ENCODE peak calls at places on chromosomes 6 and 20, in eight cellular contexts. Y, D, X, A, T, M, N and Z are unnamed samples. For H3K9me3, the result is how much of the 10 kb centered on the place peaks cover.

GRCh38 chr6:144390886-144391285 is 105.8 kb downstream of the UTRN start:
- DNase-seq in T (no peak), A (no peak), N (no peak), Y (no peak), X (no peak), D (no peak), M (no peak), Z (no peak)

GRCh38 chr20:18030020-18030419 is 27.7 kb downstream of the OVOL2 start:
- DNase-seq in X (no peak), N (no peak), Y (no peak), M (no peak), T (no peak), D (no peak), A (no peak), Z (no peak)

GRCh38 chr20:21618697-21619421 is 86.6 kb upstream of the PAX1 start:
- DNase-seq in M (no peak), N (no peak), D (no peak), A (no peak), X (no peak), Y (no peak), T (no peak), Z (no peak)

GRCh38 chr20:53064935-53065334 is 92.8 kb downstream of the TSHZ2 start:
- DNase-seq in Y (no peak), M (no peak), D (no peak), N (no peak), X (no peak), A (no peak), T (no peak), Z (no peak)

GRCh38 chr20:2282181-2282580 is 13.6 kb upstream of the TGM3 start:
- DNase-seq in X (no peak), A (no peak), T (no peak), N (no peak), Y (no peak), M (no peak), D (no peak), Z (no peak)

GRCh38 chr6:3960754-3961361 is 111.7 kb downstream of the FAM50B start:
- DNase-seq in N (no peak), X (no peak), A (no peak), M (no peak), D (no peak), T (no peak), Y (no peak), Z (no peak)

GRCh38 chr6:113147544-113147943 is 709.6 kb upstream of the MARCKS start:
- DNase-seq in M (no peak), D (no peak), A (no peak), T (no peak), Y (no peak), X (no peak), N (no peak), Z (no peak)

GRCh38 chr20:32278199-32278643 is 770 bp downstream of the KIF3B start:
- DNase-seq in X (no peak), Y (no peak), N (peak), A (no peak), M (no peak), D (no peak), T (no peak), Z (no peak)

GRCh38 chr6:57207141-57207540 is 15.0 kb downstream of the RAB23 start:
- DNase-seq in Y (no peak), D (no peak), X (no peak), T (no peak), N (no peak), A (no peak), M (no peak), Z (no peak)

GRCh38 chr6:111464184-111464583 is 18.8 kb downstream of the REV3L start:
- DNase-seq in X (no peak), N (no peak), D (no peak), T (no peak), A (no peak), M (no peak), Y (no peak), Z (no peak)

GRCh38 chr6:159788757-159789376 is 535 bp downstream of the TCP1 start:
- DNase-seq in N (peak), Y (peak), T (peak), A (peak), X (peak), M (no peak), D (peak), Z (peak)

GRCh38 chr6:148414836-148415235 is 72.2 kb downstream of the SASH1 start:
- DNase-seq in D (no peak), A (no peak), T (no peak), N (no peak), Y (no peak), M (no peak), X (no peak), Z (no peak)

GRCh38 chr20:52094693-52095092 is 96.9 kb downstream of the ZFP64 start:
- DNase-seq in Y (no peak), N (no peak), M (no peak), A (peak), T (no peak), D (no peak), X (no peak), Z (no peak)

GRCh38 chr6:108575905-108576494 is 15.3 kb downstream of the FOXO3 start:
- DNase-seq in A (no peak), D (no peak), Y (no peak), X (no peak), M (no peak), N (no peak), T (no peak), Z (no peak)

GRCh38 chr6:36345681-36346417 is 9.2 kb upstream of the BNIP5 start:
- DNase-seq in A (no peak), M (no peak), T (no peak), N (no peak), D (no peak), X (no peak), Y (no peak), Z (no peak)

GRCh38 chr6:166351715-166352285 is 9.5 kb upstream of the SFT2D1 start:
- DNase-seq in T (no peak), Y (no peak), A (no peak), M (no peak), X (no peak), N (peak), D (no peak), Z (no peak)

GRCh38 chr6:90175627-90176538 is 120.8 kb downstream of the BACH2 start:
- DNase-seq in X (no peak), A (no peak), M (no peak), T (no peak), N (peak), Y (no peak), D (no peak), Z (no peak)

GRCh38 chr6:134828641-134829040 is 121.3 kb downstream of the ALDH8A1 start:
- DNase-seq in T (no peak), Y (no peak), X (no peak), M (no peak), A (no peak), D (no peak), N (no peak), Z (no peak)

GRCh38 chr20:19291818-19292132 is 79.3 kb downstream of the SLC24A3 start:
- DNase-seq in D (no peak), Y (no peak), M (no peak), X (no peak), T (no peak), A (no peak), N (no peak), Z (no peak)

GRCh38 chr6:139863356-139863755 is 488.9 kb upstream of the CITED2 start:
- DNase-seq in T (no peak), D (no peak), Y (no peak), X (no peak), M (no peak), A (no peak), N (no peak), Z (no peak)

GRCh38 chr6:7419065-7419464 is 29.5 kb downstream of the RIOK1 start:
- DNase-seq in T (no peak), M (no peak), D (no peak), N (no peak), Y (no peak), A (no peak), X (no peak), Z (no peak)

DNA sequence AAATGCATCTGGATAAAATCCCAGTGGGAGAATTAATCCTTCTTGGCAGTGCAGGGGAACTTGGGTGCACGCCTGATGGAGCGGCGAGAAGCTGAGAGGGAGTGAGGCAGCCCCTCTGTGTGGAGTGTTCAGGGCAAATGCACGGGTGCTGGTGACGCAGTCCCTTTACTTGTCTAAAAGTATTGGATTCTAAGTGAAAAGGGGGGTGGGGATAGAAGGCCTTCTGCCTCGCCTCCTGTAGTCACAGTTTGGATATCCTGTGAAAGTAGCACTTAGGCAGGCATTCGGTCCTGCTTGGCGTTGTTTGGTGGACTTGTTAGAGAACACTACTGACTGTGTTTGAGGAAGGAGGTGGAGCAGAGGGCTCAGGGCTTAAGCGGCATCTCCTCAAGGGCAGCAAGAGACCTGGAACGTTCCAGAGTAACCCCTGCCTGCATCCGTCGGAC is 39.3 kb downstream of the PHACTR3 start:
- DNase-seq in Y (no peak), D (peak), T (no peak), M (no peak), N (no peak), X (no peak), A (peak), Z (no peak)
- H3K9me3 ChIP-seq in Y (under half), D (under half), T (under half), M (under half), N (under half), X (under half), A (under half), Z (under half)

DNA sequence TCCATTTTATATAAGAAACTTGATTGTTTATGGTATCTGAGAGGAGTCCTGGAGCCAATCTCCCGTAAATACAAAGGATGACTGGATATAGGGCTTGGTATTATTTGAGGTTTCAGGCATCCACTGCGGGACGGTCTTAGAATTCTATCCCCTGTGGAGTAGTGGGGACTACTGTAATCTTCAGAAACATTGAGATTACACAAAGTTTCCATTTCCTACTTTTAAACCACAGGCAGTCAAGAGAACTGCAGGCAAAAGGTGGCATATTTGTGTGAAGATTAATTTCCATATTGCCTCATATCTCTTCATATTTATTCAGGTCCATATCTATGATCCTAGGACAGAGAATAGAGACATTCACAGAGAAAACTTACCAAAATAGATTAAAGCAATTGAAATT is 586.2 kb downstream of the PHF3 start:
- DNase-seq in D (no peak), M (no peak), X (no peak), Y (no peak), A (no peak), N (no peak), T (no peak), Z (no peak)
- TF ChIP-seq CTCF in D (no peak), M (no peak), X (no peak), Y (no peak), A (no peak), N (no peak), T (no peak), Z (no peak)

DNA sequence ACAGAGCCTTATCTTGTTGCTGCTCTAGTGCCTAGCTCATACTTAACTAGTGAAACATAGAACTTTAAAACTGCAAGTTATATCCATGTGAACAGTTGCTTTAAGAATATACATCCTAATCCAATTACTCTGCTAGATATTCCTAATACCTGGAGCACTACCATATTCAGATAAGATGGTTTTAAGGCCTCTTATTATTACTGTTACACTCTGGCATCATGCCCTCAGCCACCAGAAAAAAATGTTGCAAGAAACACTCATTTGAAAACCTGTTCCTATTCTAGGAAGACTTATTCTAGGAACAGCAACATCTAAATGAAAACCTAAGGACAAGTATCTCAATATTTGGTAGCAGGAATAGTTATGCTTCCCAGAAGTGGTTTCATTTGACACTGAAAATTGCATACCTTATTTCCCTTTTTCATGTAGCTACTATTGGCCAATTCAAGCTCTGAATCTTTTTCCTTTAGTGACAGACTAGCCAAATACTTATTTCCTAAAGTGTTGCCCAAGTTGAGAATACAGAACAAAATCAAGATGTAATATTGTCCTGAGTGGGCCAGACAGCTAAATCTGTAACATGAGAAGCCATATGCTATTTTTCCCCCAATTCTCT is 4.8 kb upstream of the MTFR2 start:
- DNase-seq in M (no peak), X (no peak), D (no peak), Y (no peak), T (no peak), A (no peak), N (no peak), Z (no peak)
- TF ChIP-seq POLR2A in M (no peak), X (no peak), D (no peak), Y (no peak), T (no peak), A (no peak), N (no peak), Z (no peak)

GRCh38 chr6:106765496-106765895 is 136.1 kb downstream of the QRSL1 start:
- DNase-seq in A (no peak), Y (no peak), T (no peak), D (no peak), M (no peak), X (no peak), N (no peak), Z (no peak)

GRCh38 chr6:106766201-106766600 is 136.8 kb downstream of the QRSL1 start:
- DNase-seq in A (no peak), X (no peak), T (no peak), D (no peak), N (no peak), M (no peak), Y (no peak), Z (no peak)

GRCh38 chr6:106767271-106767670 is 137.9 kb downstream of the QRSL1 start:
- DNase-seq in M (no peak), X (no peak), Y (no peak), T (no peak), D (no peak), A (no peak), N (no peak), Z (no peak)

GRCh38 chr6:106763361-106763760 is 134.0 kb downstream of the QRSL1 start:
- DNase-seq in D (no peak), T (no peak), M (no peak), X (no peak), A (no peak), N (no peak), Y (no peak), Z (no peak)

DNA sequence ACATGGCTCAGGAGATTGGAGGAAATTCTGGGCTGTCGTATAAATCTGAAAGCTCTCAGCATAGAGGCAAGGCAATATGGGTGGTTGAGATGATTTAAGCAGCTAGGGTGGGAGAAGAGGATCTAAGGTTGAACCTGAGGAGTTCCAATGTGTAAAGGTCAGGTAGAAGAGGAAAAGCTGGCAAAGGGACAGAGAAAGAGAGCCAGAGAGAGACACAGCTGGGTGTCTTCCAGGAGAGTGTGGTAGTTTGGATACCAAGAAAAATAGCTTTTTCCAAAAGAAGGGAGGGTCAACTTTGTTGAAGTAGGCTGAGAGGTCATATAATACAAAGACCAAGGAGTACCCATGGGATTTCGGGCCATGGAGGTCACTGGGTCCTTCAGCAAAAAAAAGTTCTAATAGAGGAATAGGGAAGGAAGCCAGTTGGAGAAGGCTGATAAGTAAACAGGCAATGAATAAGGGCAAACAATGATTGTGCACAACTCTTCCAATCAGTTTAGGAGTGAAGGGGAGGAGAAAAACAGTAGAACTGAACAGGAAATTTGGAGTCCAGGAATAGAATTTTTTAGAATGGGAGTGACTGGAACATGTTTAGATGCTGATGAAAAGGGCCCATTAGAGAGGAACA is 135.1 kb downstream of the QRSL1 start:
- DNase-seq in A (no peak), Y (no peak), M (no peak), D (no peak), N (no peak), T (no peak), X (no peak), Z (no peak)
- H3K9me3 ChIP-seq in A (under half), Y (under half), M (under half), D (under half), N (under half), T (under half), X (under half), Z (under half)

DNA sequence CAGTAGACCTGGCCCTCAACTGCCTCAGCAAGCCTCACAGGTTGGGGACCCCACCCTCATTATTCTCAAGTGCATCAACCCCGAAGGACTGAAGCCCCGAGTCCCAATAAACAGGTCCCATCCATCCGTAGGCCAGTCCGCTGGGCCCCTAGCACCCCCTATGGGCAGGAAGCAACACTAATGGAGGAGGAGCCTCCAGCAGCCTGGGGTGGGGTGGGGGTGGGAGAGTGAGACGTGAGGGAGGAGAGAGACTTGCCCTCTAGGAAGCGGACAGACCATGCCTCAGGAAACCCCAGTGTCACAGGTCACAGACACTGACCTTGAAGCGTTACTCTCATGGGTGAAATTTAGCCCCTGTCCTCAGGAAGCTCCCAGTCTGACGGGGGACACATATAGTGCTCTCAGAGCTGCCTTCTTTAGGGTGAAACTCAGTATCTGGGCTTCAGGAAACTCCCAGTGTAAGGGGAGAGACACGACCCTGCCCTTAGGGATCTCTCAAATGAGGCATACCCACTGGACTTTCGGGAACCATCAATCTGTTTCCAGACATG is 125.9 kb downstream of the MRPL14 start:
- DNase-seq in D (no peak), Y (peak), A (no peak), N (no peak), T (no peak), M (peak), X (no peak), Z (no peak)
- TF ChIP-seq CTCF in D (no peak), Y (peak), A (no peak), N (no peak), T (no peak), M (no peak), X (peak), Z (peak)

GRCh38 chr6:138622967-138623366 is 123.7 kb upstream of the NHSL1 start:
- DNase-seq in X (no peak), M (no peak), T (no peak), N (no peak), D (no peak), A (no peak), Y (no peak), Z (no peak)

GRCh38 chr6:138618168-138618567 is 118.9 kb upstream of the NHSL1 start:
- DNase-seq in M (no peak), D (no peak), Y (no peak), T (no peak), X (no peak), N (no peak), A (no peak), Z (no peak)

DNA sequence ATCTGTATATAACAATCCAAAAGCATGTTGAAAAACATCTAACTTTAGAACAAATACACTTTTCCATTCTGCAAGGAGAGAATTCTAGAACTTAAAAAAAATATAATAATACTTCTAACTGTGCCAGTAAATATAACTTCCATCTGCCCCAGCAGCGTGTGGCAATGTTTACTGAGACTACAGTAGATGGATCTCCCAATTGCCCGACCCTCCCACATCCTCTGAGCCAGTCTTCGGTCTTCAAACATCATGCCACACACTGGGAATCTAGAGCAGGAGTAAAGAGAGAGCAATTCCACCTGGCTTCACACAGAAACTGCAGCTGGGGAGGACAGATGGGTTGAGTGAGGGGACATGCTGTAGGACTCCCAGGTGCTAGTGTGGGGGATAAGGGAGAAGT is 121.3 kb upstream of the NHSL1 start:
- DNase-seq in A (no peak), T (no peak), M (no peak), X (no peak), D (no peak), Y (no peak), N (no peak), Z (no peak)
- TF ChIP-seq POLR2A in A (no peak), T (no peak), M (no peak), X (no peak), D (no peak), Y (no peak), N (no peak), Z (no peak)

GRCh38 chr20:60470366-60470765 is 512.1 kb downstream of the CDH26 start:
- DNase-seq in A (no peak), T (no peak), M (no peak), N (no peak), X (no peak), Y (no peak), D (no peak), Z (no peak)
- H3K9me3 ChIP-seq in A (under half), T (under half), M (under half), N (under half), X (under half), Y (under half), D (under half), Z (under half)